ENCODE peak calls at places on chromosomes 3 and 15, in seven cellular contexts. R, M, X, J, A, K and C are unnamed samples.

GRCh38 chr3:109853077-109853732 is 515.9 kb upstream of the DPPA4 start:
- DNase-seq in R (no peak), A (no peak), X (no peak), J (no peak), M (no peak), K (no peak), C (no peak)

GRCh38 chr3:12155833-12156232 is 2.9 kb downstream of the TIMP4 start:
- DNase-seq in A (no peak), M (no peak), X (peak), J (no peak), K (peak), R (no peak), C (no peak)

GRCh38 chr3:194830978-194831377 is 145.3 kb downstream of the FAM43A start:
- DNase-seq in J (no peak), A (no peak), X (no peak), R (no peak), K (no peak), M (no peak), C (no peak)

GRCh38 chr3:174529298-174529697 is 329.8 kb upstream of the NAALADL2 start:
- DNase-seq in J (no peak), A (no peak), M (no peak), R (no peak), X (no peak), K (no peak), C (no peak)

GRCh38 chr15:31255732-31256384 is 70.8 kb upstream of the KLF13 start:
- DNase-seq in K (no peak), J (no peak), A (no peak), X (no peak), M (no peak), R (no peak), C (no peak)

GRCh38 chr3:16199769-16200168 is 25.3 kb downstream of the GALNT15 start:
- DNase-seq in K (no peak), M (no peak), X (no peak), R (no peak), A (no peak), J (no peak), C (no peak)

GRCh38 chr15:49187537-49188245 is 17.6 kb downstream of the GALK2 start:
- DNase-seq in J (peak), K (no peak), R (no peak), A (no peak), X (no peak), M (no peak), C (no peak)

GRCh38 chr15:91535856-91536500 is 317.5 kb upstream of the SLCO3A1 start:
- DNase-seq in J (no peak), M (no peak), R (no peak), A (no peak), X (no peak), K (no peak), C (no peak)

GRCh38 chr3:170867552-170867951 is 2.4 kb downstream of the RPL22L1 start:
- DNase-seq in M (no peak), X (no peak), J (no peak), R (no peak), K (no peak), A (no peak), C (no peak)